ENCODE peak calls at places on chromosomes 3 and 15, in five cellular contexts. Q is GM19239, C is NCI-H345, O is AML-193, D is transverse colon. G is an unnamed sample.

GRCh38 chr15:94015324-94015723 is 216.0 kb upstream of the MCTP2 start:
- DNase-seq in Q (no peak), C (no peak), D (no peak), O (no peak), G (no peak)

GRCh38 chr3:41848745-41849574 is 112.9 kb downstream of the ULK4 start:
- DNase-seq in O (no peak), C (no peak), Q (no peak), D (no peak), G (no peak)

GRCh38 chr3:140341817-140342403 is 336.0 kb upstream of the TRIM42 start:
- DNase-seq in D (no peak), C (peak; percentile 51), O (no peak), Q (no peak), G (no peak)

GRCh38 chr15:66931768-66932633 is 133.4 kb upstream of the SMAD3 start:
- DNase-seq in D (peak; percentile 79), C (no peak), O (no peak), Q (no peak), G (peak; percentile 84)

GRCh38 chr3:37891227-37891626 is 29.5 kb downstream of the CTDSPL start:
- DNase-seq in C (no peak), O (no peak), D (peak; percentile 44), Q (no peak), G (peak; percentile 36)

GRCh38 chr15:89136084-89136806 is 48.0 kb downstream of the ABHD2 start:
- DNase-seq in C (no peak), O (no peak), D (no peak), Q (no peak), G (no peak)

GRCh38 chr3:101259485-101260341 is 60.7 kb downstream of the IMPG2 start:
- DNase-seq in O (peak; percentile 30), Q (no peak), C (no peak), D (peak; percentile 9), G (peak; percentile 49)

GRCh38 chr3:120072867-120073525 is 21.3 kb downstream of the GSK3B start:
- DNase-seq in Q (no peak), O (no peak), D (peak; percentile 30), C (no peak), G (no peak)

GRCh38 chr3:189685854-189686253 is 54.7 kb downstream of the TP63 start:
- DNase-seq in O (no peak), C (no peak), D (no peak), Q (no peak), G (no peak)

GRCh38 chr3:139299261-139300132 is 44.3 kb upstream of the MRPS22 start:
- DNase-seq in D (no peak), Q (no peak), C (no peak), O (no peak), G (no peak)

GRCh38 chr15:66854012-66854965 is 152.3 kb downstream of the SMAD6 start:
- DNase-seq in Q (no peak), O (no peak), C (no peak), D (peak; percentile 7), G (no peak)

GRCh38 chr3:181623924-181624694 is 87.6 kb upstream of the SOX2 start:
- DNase-seq in O (no peak), Q (no peak), C (peak; percentile 69), D (no peak), G (no peak)

GRCh38 chr15:71186267-71186666 is 71.0 kb downstream of the THSD4 start:
- DNase-seq in C (no peak), Q (no peak), D (no peak), O (no peak), G (no peak)

GRCh38 chr15:56736881-56737707 is 3.8 kb upstream of the ZNF280D start:
- DNase-seq in Q (no peak), D (no peak), O (no peak), C (no peak), G (no peak)

GRCh38 chr3:64340636-64341240 is 115.5 kb upstream of the PRICKLE2 start:
- DNase-seq in O (no peak), Q (no peak), C (no peak), D (no peak), G (no peak)

GRCh38 chr15:90364251-90364650 is 12.2 kb downstream of the ZNF774 start:
- DNase-seq in Q (no peak), C (no peak), D (no peak), O (no peak), G (no peak)

GRCh38 chr3:7447197-7447769 is 586.4 kb downstream of the GRM7 start:
- DNase-seq in C (no peak), D (no peak), Q (peak; percentile 2), O (no peak), G (no peak)

GRCh38 chr15:89814112-89814742 is 425 bp downstream of the ANPEP start:
- DNase-seq in D (no peak), C (no peak), Q (no peak), O (no peak), G (no peak)

GRCh38 chr3:37096292-37096691 is 78.1 kb downstream of the LRRFIP2 start:
- DNase-seq in D (no peak), O (no peak), Q (no peak), C (no peak), G (no peak)

GRCh38 chr3:47912006-47912504 is 104.2 kb downstream of the MAP4 start:
- DNase-seq in C (no peak), Q (no peak), D (no peak), O (no peak), G (no peak)

GRCh38 chr15:83559310-83559966 is 94.5 kb upstream of the ADAMTSL3 start:
- DNase-seq in Q (peak; percentile 33), D (peak; percentile 30), O (peak; percentile 58), C (peak; percentile 20), G (peak; percentile 9)

GRCh38 chr15:67931861-67932260 is 92.0 kb upstream of the RNU6-1 start:
- DNase-seq in C (no peak), O (no peak), D (no peak), Q (no peak), G (no peak)

GRCh38 chr15:83282859-83283812 is 1.3 kb downstream of the BNC1 start:
- DNase-seq in D (no peak), O (no peak), C (no peak), Q (no peak), G (no peak)

GRCh38 chr3:160748226-160748625 is 7.8 kb upstream of the PPM1L start:
- DNase-seq in Q (no peak), D (no peak), O (no peak), C (no peak), G (no peak)

GRCh38 chr15:40471778-40472130 is 970 bp downstream of the CHST14 start:
- DNase-seq in O (peak; percentile 22), D (peak; percentile 23), C (no peak), Q (no peak), G (no peak)

GRCh38 chr3:82157952-82158351 is 396.5 kb upstream of the GBE1 start:
- DNase-seq in O (no peak), Q (no peak), C (no peak), D (no peak), G (no peak)

GRCh38 chr15:99197861-99198260 is 51.5 kb downstream of the TTC23 start:
- DNase-seq in O (no peak), D (no peak), Q (no peak), C (no peak), G (no peak)

GRCh38 chr15:54579855-54580254 is 601.6 kb downstream of the UNC13C start:
- DNase-seq in D (no peak), O (no peak), Q (no peak), C (no peak), G (no peak)

GRCh38 chr3:110017304-110017703 is 680.0 kb upstream of the DPPA4 start:
- DNase-seq in O (no peak), D (no peak), Q (no peak), C (no peak), G (no peak)

GRCh38 chr3:157127831-157128767 is 31.8 kb downstream of the CCNL1 start:
- DNase-seq in O (no peak), D (no peak), C (no peak), Q (no peak), G (no peak)

GRCh38 chr3:38020342-38020726 is 9.1 kb downstream of the PLCD1 start:
- DNase-seq in D (no peak), O (no peak), Q (no peak), C (no peak), G (peak; percentile 23)

GRCh38 chr15:68559342-68560310 is 19.2 kb upstream of the CORO2B start:
- DNase-seq in C (peak; percentile 72), Q (peak; percentile 78), D (peak; percentile 66), O (peak; percentile 37), G (peak; percentile 76)

GRCh38 chr3:195916291-195916690 is 7.9 kb upstream of the TNK2 start:
- DNase-seq in C (no peak), Q (no peak), D (no peak), O (no peak), G (no peak)

G was measured in left colon.